ENCODE peak calls at places on chromosomes 6 and 20, in ten cellular contexts. One of them, this sample, is unnamed.

GRCh38 chr20:47950103-47950502 is 164.8 kb upstream of the SULF2 start:
- DNase-seq in HEK293T: peak
- DNase-seq in left kidney: peak
- DNase-seq in stimulated activated CD8-positive, alpha-beta memory T cell treated with anti-CD3 and anti-CD28 coated beads, Interleukin-4, amount 100 ng/mL, for 1 hour: no peak
- DNase-seq in Right ventricle myocardium superior: no peak
- DNase-seq in NCI-H1048: peak
- DNase-seq in MCF 10A: peak
- DNase-seq in epithelial cell of esophagus: peak
- DNase-seq in stimulated activated CD4-positive, alpha-beta T cell treated with anti-CD3 and anti-CD28 coated beads, Interleukin-2, amount 100 ng/mL, for 48 hours: no peak
- DNase-seq in activated naive CD4-positive, alpha-beta T cell treated with anti-CD3 and anti-CD28 coated beads, Interleukin-2, amount 50 U/mL, for 16 hours: no peak
- DNase-seq in this sample: peak

GRCh38 chr20:45095753-45096371 is 5.1 kb downstream of the KCNS1 start:
- DNase-seq in activated naive CD4-positive, alpha-beta T cell treated with anti-CD3 and anti-CD28 coated beads, Interleukin-2, amount 50 U/mL, for 16 hours: peak
- DNase-seq in MCF 10A: peak
- DNase-seq in Right ventricle myocardium superior: no peak
- DNase-seq in stimulated activated CD4-positive, alpha-beta T cell treated with anti-CD3 and anti-CD28 coated beads, Interleukin-2, amount 100 ng/mL, for 48 hours: peak
- DNase-seq in left kidney: peak
- DNase-seq in epithelial cell of esophagus: peak
- DNase-seq in NCI-H1048: no peak
- DNase-seq in stimulated activated CD8-positive, alpha-beta memory T cell treated with anti-CD3 and anti-CD28 coated beads, Interleukin-4, amount 100 ng/mL, for 1 hour: peak
- DNase-seq in HEK293T: peak
- DNase-seq in this sample: peak

GRCh38 chr6:129605962-129606361 is 104.0 kb downstream of the ARHGAP18 start:
- DNase-seq in HEK293T: no peak
- DNase-seq in MCF 10A: no peak
- DNase-seq in activated naive CD4-positive, alpha-beta T cell treated with anti-CD3 and anti-CD28 coated beads, Interleukin-2, amount 50 U/mL, for 16 hours: no peak
- DNase-seq in left kidney: no peak
- DNase-seq in Right ventricle myocardium superior: no peak
- DNase-seq in NCI-H1048: no peak
- DNase-seq in stimulated activated CD4-positive, alpha-beta T cell treated with anti-CD3 and anti-CD28 coated beads, Interleukin-2, amount 100 ng/mL, for 48 hours: no peak
- DNase-seq in epithelial cell of esophagus: no peak
- DNase-seq in stimulated activated CD8-positive, alpha-beta memory T cell treated with anti-CD3 and anti-CD28 coated beads, Interleukin-4, amount 100 ng/mL, for 1 hour: no peak
- DNase-seq in this sample: no peak

GRCh38 chr6:42163941-42164340 is 9.2 kb upstream of the GUCA1A start:
- DNase-seq in activated naive CD4-positive, alpha-beta T cell treated with anti-CD3 and anti-CD28 coated beads, Interleukin-2, amount 50 U/mL, for 16 hours: no peak
- DNase-seq in left kidney: peak
- DNase-seq in MCF 10A: no peak
- DNase-seq in Right ventricle myocardium superior: no peak
- DNase-seq in HEK293T: no peak
- DNase-seq in epithelial cell of esophagus: peak
- DNase-seq in stimulated activated CD8-positive, alpha-beta memory T cell treated with anti-CD3 and anti-CD28 coated beads, Interleukin-4, amount 100 ng/mL, for 1 hour: no peak
- DNase-seq in stimulated activated CD4-positive, alpha-beta T cell treated with anti-CD3 and anti-CD28 coated beads, Interleukin-2, amount 100 ng/mL, for 48 hours: no peak
- DNase-seq in NCI-H1048: no peak
- DNase-seq in this sample: no peak

GRCh38 chr20:440636-441035 is 21.7 kb downstream of the TBC1D20 start:
- DNase-seq in left kidney: no peak
- DNase-seq in MCF 10A: no peak
- DNase-seq in Right ventricle myocardium superior: no peak
- DNase-seq in stimulated activated CD4-positive, alpha-beta T cell treated with anti-CD3 and anti-CD28 coated beads, Interleukin-2, amount 100 ng/mL, for 48 hours: no peak
- DNase-seq in activated naive CD4-positive, alpha-beta T cell treated with anti-CD3 and anti-CD28 coated beads, Interleukin-2, amount 50 U/mL, for 16 hours: no peak
- DNase-seq in epithelial cell of esophagus: no peak
- DNase-seq in HEK293T: no peak
- DNase-seq in NCI-H1048: no peak
- DNase-seq in stimulated activated CD8-positive, alpha-beta memory T cell treated with anti-CD3 and anti-CD28 coated beads, Interleukin-4, amount 100 ng/mL, for 1 hour: no peak
- DNase-seq in this sample: no peak

GRCh38 chr20:3786126-3786484 is 435 bp downstream of the CENPB start:
- DNase-seq in stimulated activated CD8-positive, alpha-beta memory T cell treated with anti-CD3 and anti-CD28 coated beads, Interleukin-4, amount 100 ng/mL, for 1 hour: no peak
- DNase-seq in MCF 10A: peak
- DNase-seq in epithelial cell of esophagus: peak
- DNase-seq in HEK293T: peak
- DNase-seq in left kidney: peak
- DNase-seq in Right ventricle myocardium superior: peak
- DNase-seq in NCI-H1048: no peak
- DNase-seq in activated naive CD4-positive, alpha-beta T cell treated with anti-CD3 and anti-CD28 coated beads, Interleukin-2, amount 50 U/mL, for 16 hours: peak
- DNase-seq in stimulated activated CD4-positive, alpha-beta T cell treated with anti-CD3 and anti-CD28 coated beads, Interleukin-2, amount 100 ng/mL, for 48 hours: no peak
- DNase-seq in this sample: no peak

GRCh38 chr20:10094566-10095173 is 59.9 kb downstream of the ANKEF1 start:
- DNase-seq in stimulated activated CD8-positive, alpha-beta memory T cell treated with anti-CD3 and anti-CD28 coated beads, Interleukin-4, amount 100 ng/mL, for 1 hour: no peak
- DNase-seq in NCI-H1048: no peak
- DNase-seq in epithelial cell of esophagus: peak
- DNase-seq in MCF 10A: no peak
- DNase-seq in Right ventricle myocardium superior: no peak
- DNase-seq in stimulated activated CD4-positive, alpha-beta T cell treated with anti-CD3 and anti-CD28 coated beads, Interleukin-2, amount 100 ng/mL, for 48 hours: no peak
- DNase-seq in activated naive CD4-positive, alpha-beta T cell treated with anti-CD3 and anti-CD28 coated beads, Interleukin-2, amount 50 U/mL, for 16 hours: no peak
- DNase-seq in left kidney: no peak
- DNase-seq in HEK293T: no peak
- DNase-seq in this sample: no peak

GRCh38 chr20:38985603-38986170 is 23.5 kb downstream of the DHX35 start:
- DNase-seq in stimulated activated CD4-positive, alpha-beta T cell treated with anti-CD3 and anti-CD28 coated beads, Interleukin-2, amount 100 ng/mL, for 48 hours: no peak
- DNase-seq in HEK293T: no peak
- DNase-seq in stimulated activated CD8-positive, alpha-beta memory T cell treated with anti-CD3 and anti-CD28 coated beads, Interleukin-4, amount 100 ng/mL, for 1 hour: no peak
- DNase-seq in MCF 10A: peak
- DNase-seq in NCI-H1048: no peak
- DNase-seq in epithelial cell of esophagus: peak
- DNase-seq in left kidney: no peak
- DNase-seq in activated naive CD4-positive, alpha-beta T cell treated with anti-CD3 and anti-CD28 coated beads, Interleukin-2, amount 50 U/mL, for 16 hours: no peak
- DNase-seq in Right ventricle myocardium superior: no peak
- DNase-seq in this sample: peak

GRCh38 chr6:137967689-137968467 is 100.8 kb downstream of the TNFAIP3 start:
- DNase-seq in HEK293T: no peak
- DNase-seq in NCI-H1048: no peak
- DNase-seq in epithelial cell of esophagus: no peak
- DNase-seq in stimulated activated CD8-positive, alpha-beta memory T cell treated with anti-CD3 and anti-CD28 coated beads, Interleukin-4, amount 100 ng/mL, for 1 hour: no peak
- DNase-seq in left kidney: no peak
- DNase-seq in activated naive CD4-positive, alpha-beta T cell treated with anti-CD3 and anti-CD28 coated beads, Interleukin-2, amount 50 U/mL, for 16 hours: no peak
- DNase-seq in stimulated activated CD4-positive, alpha-beta T cell treated with anti-CD3 and anti-CD28 coated beads, Interleukin-2, amount 100 ng/mL, for 48 hours: no peak
- DNase-seq in MCF 10A: peak
- DNase-seq in Right ventricle myocardium superior: no peak
- DNase-seq in this sample: no peak

GRCh38 chr6:140043762-140044378 is 669.4 kb upstream of the CITED2 start:
- DNase-seq in NCI-H1048: no peak
- DNase-seq in HEK293T: no peak
- DNase-seq in Right ventricle myocardium superior: no peak
- DNase-seq in MCF 10A: peak
- DNase-seq in stimulated activated CD8-positive, alpha-beta memory T cell treated with anti-CD3 and anti-CD28 coated beads, Interleukin-4, amount 100 ng/mL, for 1 hour: no peak
- DNase-seq in epithelial cell of esophagus: peak
- DNase-seq in stimulated activated CD4-positive, alpha-beta T cell treated with anti-CD3 and anti-CD28 coated beads, Interleukin-2, amount 100 ng/mL, for 48 hours: no peak
- DNase-seq in activated naive CD4-positive, alpha-beta T cell treated with anti-CD3 and anti-CD28 coated beads, Interleukin-2, amount 50 U/mL, for 16 hours: no peak
- DNase-seq in left kidney: no peak
- DNase-seq in this sample: no peak

This sample was measured in SJCRH30.